ENCODE peak calls at places on chromosomes 11 and 22, in four cellular contexts. J is AG04450, E is A549, Q is brain microvascular endothelial cell. Z is an unnamed sample.
A peak's percentile ranks its signal among the peaks of the same experiment; 100 is the strongest.

GRCh38 chr11:131667566-131667965 is 297.2 kb downstream of the NTM start:
- DNase-seq in E (no peak), J (no peak), Q (no peak), Z (no peak)

GRCh38 chr22:23117890-23118646 is 23.7 kb downstream of the RSPH14 start:
- DNase-seq in E (no peak), J (no peak), Q (no peak), Z (no peak)

GRCh38 chr22:27386186-27386585 is 415.4 kb downstream of the MN1 start:
- DNase-seq in Q (no peak), E (no peak), J (no peak), Z (peak; percentile 6)

GRCh38 chr11:63536669-63537292 is at the start of gene PLAAT4:
- DNase-seq in E (no peak), Q (peak; percentile 53), J (no peak), Z (peak; percentile 26)

GRCh38 chr11:134637091-134638015 is 225.3 kb upstream of the B3GAT1 start:
- DNase-seq in Q (no peak), J (no peak), E (no peak), Z (no peak)

GRCh38 chr11:128174465-128175101 is 412.8 kb downstream of the ETS1 start:
- DNase-seq in J (peak; percentile 11), E (no peak), Q (peak; percentile 62), Z (no peak)

GRCh38 chr22:30238661-30239420 is 7.7 kb downstream of the LIF start:
- DNase-seq in J (peak; percentile 65), Q (peak; percentile 81), E (no peak), Z (no peak)

GRCh38 chr11:107631043-107631442 is 40.1 kb downstream of the ELMOD1 start:
- DNase-seq in J (no peak), E (no peak), Q (no peak), Z (no peak)

GRCh38 chr22:25390297-25391240 is 171.1 kb downstream of the CRYBB2 start:
- DNase-seq in J (no peak), Q (no peak), E (no peak), Z (no peak)

GRCh38 chr11:126357969-126358762 is 2.7 kb downstream of the ST3GAL4 start:
- DNase-seq in Q (no peak), J (no peak), E (no peak), Z (no peak)

GRCh38 chr11:58508005-58508404 is at the start of gene OR5B21:
- DNase-seq in E (no peak), Q (no peak), J (no peak), Z (no peak)

GRCh38 chr11:114262681-114263509 is 33.3 kb upstream of the NNMT start:
- DNase-seq in E (peak; percentile 26), Q (peak; percentile 52), J (no peak), Z (peak; percentile 62)

GRCh38 chr22:37485006-37485713 is 1.0 kb downstream of the MFNG start:
- DNase-seq in E (no peak), Q (no peak), J (no peak), Z (no peak)

GRCh38 chr11:92057849-92058442 is 166.7 kb upstream of the FAT3 start:
- DNase-seq in Q (no peak), J (no peak), E (no peak), Z (no peak)

GRCh38 chr11:132779487-132779886 is 752.8 kb downstream of the OPCML start:
- DNase-seq in E (no peak), Q (peak; percentile 12), J (no peak), Z (no peak)

GRCh38 chr11:26951849-26952515 is 41.9 kb upstream of the FIBIN start:
- DNase-seq in E (no peak), J (no peak), Q (no peak), Z (no peak)

GRCh38 chr11:14320020-14320419 is 39.0 kb downstream of the RRAS2 start:
- DNase-seq in E (no peak), Q (peak; percentile 38), J (no peak), Z (no peak)

DNA sequence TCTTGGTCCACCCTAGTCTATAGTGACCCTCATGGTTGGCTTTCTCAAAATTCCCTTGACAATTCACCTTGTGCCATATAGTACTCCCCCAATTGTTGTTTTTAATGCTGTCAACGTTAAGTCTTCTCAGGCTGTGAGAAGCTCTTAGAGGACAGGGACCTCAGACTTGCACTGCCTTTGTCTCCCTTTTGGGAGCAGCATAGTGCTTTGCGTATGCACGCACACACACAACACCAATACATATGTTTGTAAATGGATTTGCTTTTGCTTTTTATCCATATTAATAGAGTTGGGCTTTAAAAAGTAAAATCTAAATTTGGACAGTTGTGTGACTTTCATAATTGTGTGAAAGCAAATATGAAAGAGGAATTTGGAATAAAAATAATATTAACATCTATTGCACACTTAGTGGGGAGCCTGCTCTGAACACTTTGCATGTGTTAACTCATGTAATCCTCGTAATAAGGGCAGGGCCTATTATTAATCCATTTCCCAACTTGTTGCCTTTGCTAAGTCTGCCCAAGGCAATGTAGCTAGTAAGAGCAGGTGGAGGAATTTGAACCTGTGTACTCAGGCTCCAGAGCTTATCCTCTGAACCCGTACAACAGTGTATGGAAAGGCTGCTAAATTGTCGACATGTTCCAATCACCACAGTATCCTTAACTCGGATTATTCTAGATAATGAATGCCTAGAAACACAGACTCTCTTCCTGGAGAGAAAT is 257.7 kb upstream of the NARS2 start:
- DNase-seq in E (no peak), J (no peak), Q (no peak), Z (no peak)
- TF ChIP-seq CTCF in E (peak; percentile 8), J (no peak), Q (peak; percentile 34), Z (no peak)

DNA sequence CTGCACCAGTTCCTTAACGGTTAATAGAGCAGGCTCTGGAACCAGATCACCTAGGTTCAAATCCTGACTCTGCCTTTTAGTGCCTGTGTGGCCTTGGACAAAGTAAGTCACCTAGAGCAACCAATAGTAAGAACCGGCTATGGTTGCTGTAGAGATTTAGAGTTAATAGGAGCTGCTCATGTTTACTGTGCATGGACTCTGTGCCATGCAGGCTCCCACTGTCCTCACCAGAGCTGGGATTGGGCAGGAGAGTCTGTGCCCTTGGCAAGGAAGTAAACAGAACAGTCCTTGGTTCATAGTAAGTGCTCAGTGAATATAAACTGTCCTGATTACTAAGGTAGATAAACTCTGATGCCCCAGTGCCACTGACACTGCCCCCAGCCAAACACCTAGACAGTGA is 1.4 kb upstream of the TP53I11 start:
- DNase-seq in J (no peak), E (no peak), Q (no peak), Z (no peak)
- H3K27ac ChIP-seq in J (no peak overlapping the region), E (no peak overlapping the region), Q (no peak overlapping the region), Z (peak overlapping the region; percentile 93)

DNA sequence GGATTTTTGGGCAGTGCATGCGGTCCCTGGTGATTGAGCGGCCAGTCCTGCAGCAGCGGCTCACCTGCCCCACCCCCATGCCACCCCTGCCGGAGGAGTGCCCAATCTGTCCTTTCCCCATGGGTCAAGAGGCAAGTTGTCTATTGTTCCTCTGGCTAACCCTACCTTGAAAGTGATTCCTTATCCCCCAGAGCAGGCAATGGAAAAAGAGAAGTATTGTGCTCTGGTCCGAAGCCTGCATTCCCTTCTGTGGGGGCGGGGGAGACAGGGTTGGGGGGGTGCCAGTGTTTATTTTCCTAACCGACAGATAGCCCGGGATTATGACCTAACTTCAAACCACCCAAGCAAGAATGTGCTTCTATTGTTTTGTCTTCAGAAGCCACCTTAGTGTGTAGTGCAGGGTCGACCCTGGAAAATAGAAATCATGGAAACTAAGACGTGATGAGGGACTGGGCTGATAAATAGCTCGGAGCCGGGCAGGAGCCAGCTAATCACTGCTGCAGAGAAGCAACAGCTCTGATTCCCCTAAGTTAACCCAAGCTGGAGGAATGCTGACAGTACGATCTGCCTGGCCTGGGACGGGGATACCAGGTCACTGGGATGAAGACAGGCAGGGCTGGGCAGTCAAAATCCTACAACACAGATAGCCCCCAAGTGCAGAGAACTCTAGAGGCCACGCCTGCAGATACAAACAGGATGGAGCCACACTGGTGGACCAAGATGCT is 38.7 kb upstream of the ATXN10 start:
- DNase-seq in E (no peak), J (no peak), Q (peak; percentile 5), Z (no peak)
- TF ChIP-seq CTCF in E (no peak), J (no peak), Q (no peak), Z (no peak)

GRCh38 chr11:1744879-1745700 is 5.3 kb downstream of the IFITM10 start:
- DNase-seq in E (no peak), J (no peak), Q (no peak), Z (no peak)
- H3K27ac ChIP-seq in E (no peak overlapping the region), J (no peak overlapping the region), Q (no peak overlapping the region), Z (peak overlapping the region; percentile 88)

GRCh38 chr11:116842909-116843308 is 5.5 kb upstream of the APOA1 start:
- DNase-seq in E (no peak), Q (no peak), J (no peak), Z (no peak)
- TF ChIP-seq CTCF in E (no peak), Q (no peak), J (no peak), Z (no peak)

Z was measured in RWPE1.